ENCODE peak calls at places on chromosomes 1 and 21, in ten cellular contexts. W is GM04504; T is tibial nerve; R is GM20000; I is HFF-Myc; G is nephron progenitor cell; B is activated naive CD4-positive, alpha-beta T cell treated with anti-CD3 and anti-CD28 coated beads, Interleukin-2, amount 10 ng/mL, durations not matched to agents 7 days and 5 days; U is A549; M is ascending aorta; X is glutamatergic neuron. H is an unnamed sample.

GRCh38 chr1:60989745-60990718 is 92.3 kb upstream of the NFIA start:
- DNase-seq in W (peak), T (no peak), R (no peak), I (peak), G (no peak), B (no peak), U (no peak), M (peak), X (no peak), H (no peak)

GRCh38 chr1:8431028-8431427 is 113.1 kb downstream of the SLC45A1 start:
- DNase-seq in W (no peak), T (no peak), R (no peak), I (no peak), G (no peak), B (peak), U (no peak), M (no peak), X (no peak), H (no peak)

GRCh38 chr1:4172659-4173599 is 272.9 kb upstream of the C1orf174 start:
- DNase-seq in W (no peak), T (no peak), R (peak), I (no peak), G (no peak), B (peak), U (peak), M (no peak), X (no peak), H (no peak)

GRCh38 chr1:85295006-85295431 is 18.6 kb upstream of the BCL10 start:
- DNase-seq in W (no peak), T (no peak), R (no peak), I (peak), G (no peak), B (no peak), U (no peak), M (no peak), X (no peak), H (no peak)

GRCh38 chr1:247297263-247298123 is 34.2 kb downstream of the ZNF496 start:
- DNase-seq in W (no peak), T (no peak), R (no peak), I (no peak), G (no peak), B (no peak), U (no peak), M (no peak), X (no peak), H (no peak)

GRCh38 chr21:46127239-46128105 is 27.9 kb downstream of the FTCD start:
- DNase-seq in W (no peak), T (peak), R (no peak), I (no peak), G (peak), B (no peak), U (no peak), M (peak), X (peak), H (no peak)

GRCh38 chr1:62841587-62842169 is 57.7 kb downstream of the ATG4C start:
- DNase-seq in W (peak), T (no peak), R (peak), I (peak), G (peak), B (peak), U (peak), M (no peak), X (no peak), H (peak)

GRCh38 chr1:207459008-207459407 is 4.9 kb downstream of the CR2 start:
- DNase-seq in W (no peak), T (no peak), R (no peak), I (no peak), G (no peak), B (peak), U (no peak), M (no peak), X (no peak), H (no peak)

GRCh38 chr1:30733520-30733919 is 10.1 kb upstream of the MATN1 start:
- DNase-seq in W (no peak), T (no peak), R (no peak), I (no peak), G (no peak), B (no peak), U (no peak), M (no peak), X (no peak), H (no peak)

GRCh38 chr1:155678027-155678426 is 10.5 kb downstream of the YY1AP1 start:
- DNase-seq in W (no peak), T (no peak), R (no peak), I (no peak), G (no peak), B (no peak), U (no peak), M (no peak), X (no peak), H (no peak)

GRCh38 chr1:81111818-81112217 is 688.9 kb upstream of the ADGRL2 start:
- DNase-seq in W (peak), T (no peak), R (no peak), I (no peak), G (no peak), B (no peak), U (no peak), M (no peak), X (no peak), H (no peak)

GRCh38 chr1:88608139-88608943 is 75.7 kb upstream of the PKN2 start:
- DNase-seq in W (no peak), T (no peak), R (peak), I (peak), G (no peak), B (no peak), U (peak), M (no peak), X (no peak), H (no peak)

GRCh38 chr1:7570311-7570710 is 200.8 kb upstream of the VAMP3 start:
- DNase-seq in W (no peak), T (no peak), R (no peak), I (no peak), G (no peak), B (no peak), U (no peak), M (no peak), X (peak), H (no peak)

GRCh38 chr1:9553736-9554144 is 14.5 kb downstream of the SLC25A33 start:
- DNase-seq in W (no peak), T (no peak), R (no peak), I (no peak), G (no peak), B (no peak), U (no peak), M (no peak), X (no peak), H (no peak)

GRCh38 chr1:13828454-13829151 is 128.6 kb downstream of the PRDM2 start:
- DNase-seq in W (no peak), T (no peak), R (peak), I (no peak), G (peak), B (peak), U (peak), M (no peak), X (peak), H (peak)

GRCh38 chr1:70079546-70079945 is 125.8 kb downstream of the LRRC40 start:
- DNase-seq in W (no peak), T (no peak), R (no peak), I (no peak), G (no peak), B (no peak), U (no peak), M (no peak), X (no peak), H (no peak)

GRCh38 chr1:20885121-20885520 is 98.0 kb upstream of the HP1BP3 start:
- DNase-seq in W (no peak), T (no peak), R (no peak), I (no peak), G (no peak), B (no peak), U (no peak), M (no peak), X (no peak), H (no peak)

GRCh38 chr1:23960291-23960718 is 677 bp downstream of the PNRC2 start:
- DNase-seq in W (no peak), T (no peak), R (no peak), I (no peak), G (no peak), B (no peak), U (no peak), M (no peak), X (no peak), H (no peak)

GRCh38 chr1:183291216-183291762 is 105.2 kb downstream of the LAMC2 start:
- DNase-seq in W (no peak), T (no peak), R (no peak), I (no peak), G (no peak), B (no peak), U (no peak), M (no peak), X (no peak), H (no peak)

GRCh38 chr1:158025576-158026230 is 32.3 kb downstream of the KIRREL1 start:
- DNase-seq in W (no peak), T (no peak), R (no peak), I (no peak), G (peak), B (no peak), U (no peak), M (no peak), X (no peak), H (no peak)

GRCh38 chr1:24369199-24369598 is 44.4 kb downstream of the STPG1 start:
- DNase-seq in W (no peak), T (peak), R (no peak), I (no peak), G (no peak), B (no peak), U (no peak), M (peak), X (no peak), H (no peak)

GRCh38 chr1:201268604-201269151 is 14.6 kb upstream of the PKP1 start:
- DNase-seq in W (peak), T (no peak), R (no peak), I (peak), G (no peak), B (no peak), U (peak), M (peak), X (no peak), H (no peak)

GRCh38 chr1:43573066-43573799 is 42.5 kb downstream of the PTPRF start:
- DNase-seq in W (no peak), T (no peak), R (no peak), I (peak), G (no peak), B (no peak), U (no peak), M (no peak), X (no peak), H (no peak)

GRCh38 chr1:208089971-208090755 is 154.0 kb downstream of the PLXNA2 start:
- DNase-seq in W (no peak), T (no peak), R (no peak), I (no peak), G (peak), B (no peak), U (no peak), M (no peak), X (no peak), H (no peak)

GRCh38 chr1:30616759-30617158 is 106.6 kb downstream of the MATN1 start:
- DNase-seq in W (no peak), T (no peak), R (no peak), I (no peak), G (no peak), B (no peak), U (no peak), M (no peak), X (no peak), H (no peak)

GRCh38 chr1:46309401-46310159 is 6.1 kb downstream of the UQCRH start:
- DNase-seq in W (no peak), T (no peak), R (no peak), I (no peak), G (no peak), B (no peak), U (no peak), M (no peak), X (no peak), H (no peak)